ENCODE peak calls at places on chromosomes 2 and 18, in nine cellular contexts. U is K562, A is transverse colon, C is sigmoid colon, K is GM12878, O is HepG2, V is SK-N-SH, M is H1, T is upper lobe of left lung. R is an unnamed sample.

GRCh38 chr2:57453929-57454328 is 592.7 kb upstream of the VRK2 start:
- DNase-seq in A (no peak), M (no peak), V (no peak), O (no peak), T (no peak), C (no peak), U (no peak), K (no peak), R (no peak)

GRCh38 chr2:142989276-142990204 is 112.1 kb downstream of the KYNU start:
- DNase-seq in A (no peak), C (no peak), O (peak; percentile 44), T (no peak), V (no peak), U (no peak), M (no peak), K (no peak), R (no peak)

GRCh38 chr18:69216390-69216789 is 184.3 kb upstream of the DOK6 start:
- DNase-seq in M (no peak), V (no peak), O (no peak), T (no peak), C (no peak), K (no peak), U (no peak), A (no peak), R (no peak)

GRCh38 chr2:10935953-10936942 is 24.5 kb downstream of the KCNF1 start:
- DNase-seq in A (no peak), M (no peak), K (no peak), O (peak; percentile 98), U (peak; percentile 43), C (no peak), T (no peak), V (no peak), R (no peak)

GRCh38 chr2:216192931-216193330 is 83.8 kb downstream of the XRCC5 start:
- DNase-seq in A (no peak), U (no peak), K (no peak), M (no peak), T (no peak), O (no peak), V (no peak), C (no peak), R (no peak)

GRCh38 chr2:171181067-171182049 is 20.7 kb upstream of the TLK1 start:
- DNase-seq in V (no peak), T (no peak), U (no peak), M (no peak), C (no peak), K (no peak), O (no peak), A (no peak), R (no peak)

GRCh38 chr2:197806317-197806633 is 1.9 kb downstream of the PLCL1 start:
- DNase-seq in C (no peak), U (no peak), O (no peak), K (no peak), A (no peak), M (no peak), T (no peak), V (no peak), R (no peak)

GRCh38 chr2:130836501-130837174 is at the start of gene ARHGEF4:
- DNase-seq in A (peak; percentile 62), K (no peak), C (no peak), V (peak; percentile 89), U (peak; percentile 87), T (peak; percentile 93), M (peak; percentile 93), O (no peak), R (peak; percentile 70)

GRCh38 chr18:55161966-55162365 is 202.7 kb upstream of the CCDC68 start:
- DNase-seq in O (no peak), K (no peak), U (no peak), A (no peak), C (no peak), V (no peak), T (no peak), M (no peak), R (no peak)

GRCh38 chr18:58996131-58996632 is 131.5 kb downstream of the ZNF532 start:
- DNase-seq in O (no peak), U (no peak), A (no peak), V (no peak), M (no peak), T (no peak), K (no peak), C (no peak), R (no peak)

GRCh38 chr2:3483227-3483985 is 35.9 kb downstream of the ADI1 start:
- DNase-seq in A (peak; percentile 55), V (no peak), O (no peak), T (peak; percentile 90), M (peak; percentile 83), C (peak; percentile 79), U (no peak), K (no peak), R (peak; percentile 58)

GRCh38 chr2:11342561-11343343 is 1.7 kb downstream of the ROCK2 start:
- DNase-seq in O (peak; percentile 94), A (peak; percentile 54), V (peak; percentile 36), U (peak; percentile 11), C (no peak), K (no peak), M (no peak), T (no peak), R (no peak)

GRCh38 chr2:44679584-44679983 is 261.9 kb upstream of the SIX3 start:
- DNase-seq in V (no peak), K (no peak), T (no peak), A (no peak), C (no peak), M (no peak), O (no peak), U (no peak), R (no peak)

GRCh38 chr18:62407660-62408059 is 82.5 kb downstream of the TNFRSF11A start:
- DNase-seq in C (no peak), T (no peak), U (no peak), V (no peak), K (no peak), M (no peak), O (no peak), A (no peak), R (no peak)

GRCh38 chr2:133247613-133248012 is 320.6 kb downstream of the NCKAP5 start:
- DNase-seq in C (no peak), V (no peak), M (no peak), K (peak; percentile 5), T (no peak), O (no peak), A (no peak), U (no peak), R (no peak)

GRCh38 chr18:70520867-70521266 is 232.0 kb downstream of the SOCS6 start:
- DNase-seq in A (no peak), K (no peak), O (no peak), V (no peak), T (no peak), U (no peak), M (no peak), C (no peak), R (no peak)

GRCh38 chr18:75358928-75359327 is 68.6 kb downstream of the SMIM21 start:
- DNase-seq in A (no peak), T (no peak), V (no peak), M (no peak), U (no peak), O (no peak), C (no peak), K (no peak), R (no peak)

GRCh38 chr2:8088810-8089209 is 593.0 kb upstream of the ID2 start:
- DNase-seq in U (no peak), O (no peak), V (no peak), A (no peak), K (no peak), M (no peak), C (no peak), T (no peak), R (no peak)

GRCh38 chr2:126658316-126658909 is 2.5 kb downstream of the GYPC start:
- DNase-seq in O (no peak), M (no peak), T (no peak), C (no peak), A (no peak), K (no peak), U (no peak), V (no peak), R (no peak)

GRCh38 chr2:11499081-11499743 is 33.3 kb upstream of the E2F6 start:
- DNase-seq in O (peak; percentile 100), C (no peak), U (no peak), V (peak; percentile 45), T (no peak), K (no peak), A (no peak), M (no peak), R (no peak)

GRCh38 chr18:62018034-62018760 is 125.4 kb upstream of the RNF152 start:
- DNase-seq in T (no peak), V (peak; percentile 56), C (peak; percentile 82), A (peak; percentile 11), K (no peak), O (no peak), M (no peak), U (no peak), R (no peak)

GRCh38 chr2:57146951-57147350 is 899.7 kb upstream of the VRK2 start:
- DNase-seq in M (no peak), T (no peak), O (no peak), C (no peak), A (no peak), K (no peak), U (no peak), V (no peak), R (no peak)

GRCh38 chr2:98519851-98520250 is 75.2 kb downstream of the INPP4A start:
- DNase-seq in O (no peak), M (no peak), V (no peak), U (no peak), C (no peak), K (no peak), T (peak; percentile 59), A (no peak), R (no peak)
- H3K4me1 ChIP-seq in O (no peaks in the 10 kb centered on the region), M (no peaks in the 10 kb centered on the region), V (peaks cover 18% of the 10 kb centered on the region), U (peaks cover 18% of the 10 kb centered on the region), C (peaks cover 48% of the 10 kb centered on the region), K (peaks cover 15% of the 10 kb centered on the region), T (peaks cover 8% of the 10 kb centered on the region), A (peaks cover 13% of the 10 kb centered on the region), R (peaks cover 6% of the 10 kb centered on the region)

GRCh38 chr18:37985126-37985525 is 419.5 kb upstream of the CELF4 start:
- DNase-seq in O (no peak), A (no peak), U (no peak), C (no peak), K (no peak), T (no peak), M (no peak), V (no peak), R (no peak)
- TF ChIP-seq EP300 in O (no peak), A (no peak), U (no peak), C (no peak), K (no peak), T (no peak), M (no peak), V (no peak), R (no peak)

GRCh38 chr2:51662187-51662586 is 630.3 kb upstream of the NRXN1 start:
- DNase-seq in K (no peak), T (no peak), O (no peak), M (no peak), V (no peak), A (no peak), C (no peak), U (no peak), R (no peak)
- TF ChIP-seq POLR2AphosphoS5 in K (no peak), T (no peak), O (no peak), M (no peak), V (no peak), A (no peak), C (no peak), U (no peak), R (no peak)

DNA sequence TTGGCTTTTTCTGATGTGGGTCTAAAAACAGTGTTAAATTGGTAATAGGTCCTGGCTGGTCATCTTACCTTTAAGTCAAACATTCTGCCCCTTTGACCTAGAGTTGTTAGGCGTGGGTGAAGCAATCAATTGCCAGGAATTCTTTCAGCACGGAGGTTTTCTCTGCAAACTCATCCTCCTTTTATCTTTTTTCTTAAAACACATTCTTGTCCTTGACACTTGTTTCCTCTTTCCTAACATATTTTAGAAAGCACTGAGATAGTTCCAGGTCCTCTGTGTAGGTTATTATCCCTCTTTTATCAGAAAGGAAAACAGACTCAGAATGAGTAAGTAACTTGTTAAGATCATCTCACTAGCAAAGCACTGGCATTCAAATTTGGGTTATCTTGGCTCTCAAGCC is 18.6 kb upstream of the AP1S3 start:
- DNase-seq in O (no peak), C (no peak), V (no peak), U (no peak), T (no peak), A (no peak), M (no peak), K (no peak), R (no peak)
- H3K4me1 ChIP-seq in O (peaks cover 47% of the 10 kb centered on the region), C (no peaks in the 10 kb centered on the region), V (no peaks in the 10 kb centered on the region), U (no peaks in the 10 kb centered on the region), T (no peaks in the 10 kb centered on the region), A (peaks cover 12% of the 10 kb centered on the region), M (no peaks in the 10 kb centered on the region), K (peaks cover 9% of the 10 kb centered on the region), R (peaks cover 6% of the 10 kb centered on the region)